ENCODE peak calls at places on chromosome 2, in five cellular contexts. N is neural crest cell, K is GM19239, S is fibroblast of lung, U is NCI-H510A treated with DMSO at 0.1 percent for 48 hours. Q is an unnamed sample.

GRCh38 chr2:24818721-24819167 is 25.5 kb downstream of the CENPO start:
- DNase-seq in K (no peak), S (peak; percentile 31), N (no peak), U (no peak), Q (no peak)

GRCh38 chr2:189179607-189179979 is at the start of gene COL5A2:
- DNase-seq in S (peak; percentile 95), K (no peak), N (peak; percentile 18), U (no peak), Q (peak; percentile 82)

GRCh38 chr2:205483122-205483521 is 199.2 kb upstream of the NRP2 start:
- DNase-seq in K (no peak), N (no peak), S (no peak), U (no peak), Q (no peak)

GRCh38 chr2:201116959-201117734 is 1.2 kb downstream of the CFLAR start:
- DNase-seq in S (peak; percentile 93), N (no peak), U (peak; percentile 57), K (no peak), Q (peak; percentile 68)

GRCh38 chr2:134446431-134447091 is 192.7 kb downstream of the MGAT5 start:
- DNase-seq in S (peak; percentile 74), K (no peak), N (no peak), U (no peak), Q (peak; percentile 25)

GRCh38 chr2:159270744-159271379 is 15.6 kb downstream of the WDSUB1 start:
- DNase-seq in S (no peak), N (no peak), K (no peak), U (no peak), Q (no peak)

GRCh38 chr2:1889099-1889650 is 144.9 kb upstream of the PXDN start:
- DNase-seq in S (no peak), K (no peak), N (no peak), U (no peak), Q (no peak)

GRCh38 chr2:110206056-110206455 is 1.2 kb upstream of the NPHP1 start:
- DNase-seq in U (no peak), S (no peak), N (no peak), K (no peak), Q (no peak)

GRCh38 chr2:239940861-239941570 is 84.1 kb downstream of the NDUFA10 start:
- DNase-seq in N (no peak), U (no peak), S (no peak), K (no peak), Q (no peak)

GRCh38 chr2:204795156-204795555 is 249.9 kb downstream of the PARD3B start:
- DNase-seq in U (no peak), N (no peak), S (peak; percentile 20), K (no peak), Q (peak; percentile 24)

GRCh38 chr2:99806758-99807157 is 316.9 kb upstream of the REV1 start:
- DNase-seq in U (no peak), K (no peak), S (peak; percentile 39), N (no peak), Q (peak; percentile 30)

GRCh38 chr2:132881540-132881939 is 211.5 kb upstream of the LYPD1 start:
- DNase-seq in K (no peak), U (no peak), S (no peak), N (no peak), Q (no peak)

GRCh38 chr2:38279201-38279600 is 97.9 kb downstream of the ATL2 start:
- DNase-seq in K (no peak), S (no peak), N (no peak), U (no peak), Q (no peak)

GRCh38 chr2:68737717-68738116 is 3.1 kb downstream of the ARHGAP25 start:
- DNase-seq in K (no peak), S (no peak), N (no peak), U (no peak), Q (no peak)

GRCh38 chr2:197306691-197307030 is 3.9 kb downstream of the ANKRD44 start:
- DNase-seq in U (peak; percentile 13), K (no peak), S (no peak), N (no peak), Q (no peak)

GRCh38 chr2:128631698-128632490 is 313.2 kb upstream of the HS6ST1 start:
- DNase-seq in N (no peak), S (no peak), K (no peak), U (no peak), Q (no peak)

GRCh38 chr2:98601532-98602132 is 6.7 kb downstream of the COA5 start:
- DNase-seq in U (peak; percentile 17), K (no peak), N (no peak), S (peak; percentile 41), Q (no peak)

GRCh38 chr2:219556413-219556812 is 12.6 kb downstream of the TMEM198 start:
- DNase-seq in U (no peak), S (no peak), N (no peak), K (no peak), Q (no peak)

GRCh38 chr2:118848381-118849225 is 1.2 kb upstream of the EN1 start:
- DNase-seq in N (peak; percentile 30), K (no peak), S (no peak), U (no peak), Q (no peak)

GRCh38 chr2:8158714-8159113 is 523.1 kb upstream of the ID2 start:
- DNase-seq in K (no peak), S (no peak), U (no peak), N (no peak), Q (no peak)

GRCh38 chr2:70089946-70090523 is 2.8 kb downstream of the PCBP1 start:
- DNase-seq in N (no peak), U (no peak), S (no peak), K (no peak), Q (no peak)

GRCh38 chr2:85578243-85579180 is 1.1 kb downstream of the VAMP8 start:
- DNase-seq in N (no peak), K (no peak), S (no peak), U (peak; percentile 59), Q (no peak)

GRCh38 chr2:55045685-55046221 is 4.5 kb downstream of the RTN4 start:
- DNase-seq in S (no peak), U (no peak), N (no peak), K (no peak), Q (no peak)

Q was measured in skeletal muscle cell.